ENCODE peak calls at places on chromosomes 1 and 21, in seven cellular contexts. One of them, this sample, is unnamed.

GRCh38 chr21:34011660-34012059 is 61.7 kb upstream of the MRPS6 start:
- DNase-seq in GM12878: no peak
- DNase-seq in mammary epithelial cell: no peak
- DNase-seq in GM23338: no peak
- DNase-seq in MM.1S: no peak
- DNase-seq in HCT116: no peak
- DNase-seq in PC-3: no peak
- DNase-seq in this sample: no peak

GRCh38 chr1:237166593-237167077 is 124.7 kb downstream of the RYR2 start:
- DNase-seq in HCT116: no peak
- DNase-seq in GM12878: no peak
- DNase-seq in mammary epithelial cell: no peak
- DNase-seq in GM23338: no peak
- DNase-seq in MM.1S: no peak
- DNase-seq in PC-3: no peak
- DNase-seq in this sample: no peak

GRCh38 chr1:205991237-205991636 is 12.0 kb downstream of the RAB7B start:
- DNase-seq in mammary epithelial cell: peak; percentile 48
- DNase-seq in GM23338: no peak
- DNase-seq in PC-3: no peak
- DNase-seq in HCT116: no peak
- DNase-seq in MM.1S: no peak
- DNase-seq in GM12878: no peak
- DNase-seq in this sample: peak; percentile 67

GRCh38 chr1:206682111-206682510 is 2.6 kb upstream of the MAPKAPK2 start:
- DNase-seq in mammary epithelial cell: no peak
- DNase-seq in GM12878: no peak
- DNase-seq in MM.1S: no peak
- DNase-seq in GM23338: no peak
- DNase-seq in HCT116: no peak
- DNase-seq in PC-3: no peak
- DNase-seq in this sample: no peak

GRCh38 chr1:2494323-2494693 is 18.2 kb downstream of the PLCH2 start:
- DNase-seq in MM.1S: no peak
- DNase-seq in GM12878: no peak
- DNase-seq in mammary epithelial cell: peak; percentile 97
- DNase-seq in PC-3: peak; percentile 99
- DNase-seq in GM23338: no peak
- DNase-seq in HCT116: peak; percentile 33
- DNase-seq in this sample: peak; percentile 90

GRCh38 chr1:10623391-10624145 is 148.8 kb downstream of the PEX14 start:
- DNase-seq in GM23338: no peak
- DNase-seq in HCT116: no peak
- DNase-seq in MM.1S: no peak
- DNase-seq in GM12878: no peak
- DNase-seq in PC-3: no peak
- DNase-seq in mammary epithelial cell: no peak
- DNase-seq in this sample: no peak

GRCh38 chr1:224333939-224334701 is 4.1 kb upstream of the NVL start:
- DNase-seq in GM12878: peak; percentile 33
- DNase-seq in GM23338: no peak
- DNase-seq in mammary epithelial cell: peak; percentile 37
- DNase-seq in PC-3: peak; percentile 52
- DNase-seq in HCT116: no peak
- DNase-seq in MM.1S: no peak
- DNase-seq in this sample: peak; percentile 45

GRCh38 chr1:116521186-116521585 is 49.6 kb downstream of the CD58 start:
- DNase-seq in mammary epithelial cell: no peak
- DNase-seq in HCT116: no peak
- DNase-seq in GM23338: no peak
- DNase-seq in GM12878: no peak
- DNase-seq in PC-3: no peak
- DNase-seq in MM.1S: no peak
- DNase-seq in this sample: peak; percentile 78

GRCh38 chr1:118077331-118078055 is 107.5 kb downstream of the SPAG17 start:
- DNase-seq in mammary epithelial cell: peak; percentile 28
- DNase-seq in GM12878: no peak
- DNase-seq in GM23338: peak; percentile 73
- DNase-seq in PC-3: peak; percentile 68
- DNase-seq in HCT116: peak; percentile 40
- DNase-seq in MM.1S: peak; percentile 23
- DNase-seq in this sample: peak; percentile 73

GRCh38 chr1:185559151-185559550 is 175.0 kb upstream of the HMCN1 start:
- DNase-seq in MM.1S: no peak
- DNase-seq in GM12878: no peak
- DNase-seq in GM23338: no peak
- DNase-seq in mammary epithelial cell: no peak
- DNase-seq in PC-3: no peak
- DNase-seq in HCT116: no peak
- DNase-seq in this sample: no peak

GRCh38 chr1:17531682-17532487 is 7.6 kb upstream of the ARHGEF10L start:
- DNase-seq in GM12878: no peak
- DNase-seq in HCT116: peak; percentile 69
- DNase-seq in mammary epithelial cell: peak; percentile 75
- DNase-seq in PC-3: peak; percentile 57
- DNase-seq in GM23338: no peak
- DNase-seq in MM.1S: no peak
- DNase-seq in this sample: peak; percentile 59

GRCh38 chr1:184152502-184152901 is 101.0 kb downstream of the TSEN15 start:
- DNase-seq in MM.1S: no peak
- DNase-seq in GM12878: no peak
- DNase-seq in HCT116: no peak
- DNase-seq in GM23338: no peak
- DNase-seq in mammary epithelial cell: no peak
- DNase-seq in PC-3: no peak
- DNase-seq in this sample: peak; percentile 46

GRCh38 chr1:117275055-117275454 is 64.3 kb upstream of the VTCN1 start:
- DNase-seq in PC-3: no peak
- DNase-seq in mammary epithelial cell: no peak
- DNase-seq in MM.1S: peak; percentile 17
- DNase-seq in GM23338: no peak
- DNase-seq in HCT116: no peak
- DNase-seq in GM12878: no peak
- DNase-seq in this sample: peak; percentile 53

GRCh38 chr1:194684636-194685035 is 1498.2 kb upstream of the B3GALT2 start:
- DNase-seq in HCT116: no peak
- DNase-seq in MM.1S: no peak
- DNase-seq in mammary epithelial cell: no peak
- DNase-seq in PC-3: peak; percentile 12
- DNase-seq in GM23338: no peak
- DNase-seq in GM12878: no peak
- DNase-seq in this sample: no peak

GRCh38 chr1:220748091-220748934 is at the start of gene MTARC2:
- DNase-seq in GM23338: peak; percentile 91
- DNase-seq in HCT116: peak; percentile 66
- DNase-seq in PC-3: peak; percentile 85
- DNase-seq in GM12878: no peak
- DNase-seq in mammary epithelial cell: peak; percentile 62
- DNase-seq in MM.1S: peak; percentile 84
- DNase-seq in this sample: peak; percentile 86

GRCh38 chr1:198756470-198756869 is 117.6 kb downstream of the PTPRC start:
- DNase-seq in mammary epithelial cell: no peak
- DNase-seq in GM12878: no peak
- DNase-seq in MM.1S: peak; percentile 31
- DNase-seq in PC-3: peak; percentile 41
- DNase-seq in GM23338: no peak
- DNase-seq in HCT116: no peak
- DNase-seq in this sample: peak; percentile 44

GRCh38 chr1:114428083-114428754 is 82.8 kb downstream of the TRIM33 start:
- DNase-seq in HCT116: no peak
- DNase-seq in MM.1S: no peak
- DNase-seq in GM23338: no peak
- DNase-seq in PC-3: peak; percentile 38
- DNase-seq in mammary epithelial cell: no peak
- DNase-seq in GM12878: no peak
- DNase-seq in this sample: peak; percentile 60

GRCh38 chr1:230682882-230683610 is 30.9 kb downstream of the AGT start:
- DNase-seq in PC-3: peak; percentile 81
- DNase-seq in HCT116: no peak
- DNase-seq in mammary epithelial cell: peak; percentile 55
- DNase-seq in GM12878: no peak
- DNase-seq in GM23338: no peak
- DNase-seq in MM.1S: no peak
- DNase-seq in this sample: peak; percentile 75

GRCh38 chr1:59743324-59744108 is 71.2 kb upstream of the HOOK1 start:
- DNase-seq in mammary epithelial cell: no peak
- DNase-seq in GM23338: no peak
- DNase-seq in GM12878: no peak
- DNase-seq in HCT116: no peak
- DNase-seq in MM.1S: no peak
- DNase-seq in PC-3: no peak
- DNase-seq in this sample: no peak

GRCh38 chr1:170707959-170708666 is 44.2 kb downstream of the PRRX1 start:
- DNase-seq in MM.1S: no peak
- DNase-seq in PC-3: peak; percentile 89
- DNase-seq in GM23338: no peak
- DNase-seq in GM12878: no peak
- DNase-seq in HCT116: peak; percentile 98
- DNase-seq in mammary epithelial cell: peak; percentile 93
- DNase-seq in this sample: peak; percentile 96

GRCh38 chr1:94069649-94070285 is 51.2 kb downstream of the ABCA4 start:
- DNase-seq in HCT116: no peak
- DNase-seq in GM12878: no peak
- DNase-seq in MM.1S: no peak
- DNase-seq in PC-3: peak; percentile 84
- DNase-seq in mammary epithelial cell: no peak
- DNase-seq in GM23338: no peak
- DNase-seq in this sample: no peak

DNA sequence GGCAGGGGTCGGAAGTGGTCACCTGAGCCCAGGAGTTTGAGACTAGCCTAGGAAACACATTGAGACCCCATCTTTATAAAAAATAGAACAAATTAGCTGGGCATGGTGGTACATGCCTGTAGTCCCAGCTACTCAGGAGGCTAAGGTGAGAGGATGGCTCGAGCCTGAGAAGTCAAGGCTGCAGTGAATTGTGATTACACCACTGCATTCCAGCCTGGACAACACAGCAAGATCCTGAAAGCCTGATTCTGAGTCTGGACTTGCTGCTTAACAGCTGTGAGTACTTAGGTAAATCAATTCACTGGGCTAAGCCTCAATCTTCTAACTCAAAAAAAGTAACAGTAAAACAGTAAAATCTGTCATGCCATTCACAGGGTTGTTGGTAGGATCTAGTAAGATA is 4.9 kb downstream of the TRAPPC3 start:
- DNase-seq in GM12878: no peak
- DNase-seq in MM.1S: no peak
- DNase-seq in HCT116: no peak
- DNase-seq in GM23338: no peak
- DNase-seq in mammary epithelial cell: no peak
- DNase-seq in PC-3: no peak
- DNase-seq in this sample: no peak
- H3K79me2 ChIP-seq in GM12878: peaks cover 38% of the 10 kb centered on the region
- H3K79me2 ChIP-seq in MM.1S: peaks cover 71% of the 10 kb centered on the region
- H3K79me2 ChIP-seq in HCT116: peaks cover 89% of the 10 kb centered on the region
- H3K79me2 ChIP-seq in GM23338: peaks cover 25% of the 10 kb centered on the region
- H3K79me2 ChIP-seq in mammary epithelial cell: peaks cover 85% of the 10 kb centered on the region
- H3K79me2 ChIP-seq in PC-3: peaks cover 94% of the 10 kb centered on the region
- H3K79me2 ChIP-seq in this sample: peaks cover 97% of the 10 kb centered on the region

DNA sequence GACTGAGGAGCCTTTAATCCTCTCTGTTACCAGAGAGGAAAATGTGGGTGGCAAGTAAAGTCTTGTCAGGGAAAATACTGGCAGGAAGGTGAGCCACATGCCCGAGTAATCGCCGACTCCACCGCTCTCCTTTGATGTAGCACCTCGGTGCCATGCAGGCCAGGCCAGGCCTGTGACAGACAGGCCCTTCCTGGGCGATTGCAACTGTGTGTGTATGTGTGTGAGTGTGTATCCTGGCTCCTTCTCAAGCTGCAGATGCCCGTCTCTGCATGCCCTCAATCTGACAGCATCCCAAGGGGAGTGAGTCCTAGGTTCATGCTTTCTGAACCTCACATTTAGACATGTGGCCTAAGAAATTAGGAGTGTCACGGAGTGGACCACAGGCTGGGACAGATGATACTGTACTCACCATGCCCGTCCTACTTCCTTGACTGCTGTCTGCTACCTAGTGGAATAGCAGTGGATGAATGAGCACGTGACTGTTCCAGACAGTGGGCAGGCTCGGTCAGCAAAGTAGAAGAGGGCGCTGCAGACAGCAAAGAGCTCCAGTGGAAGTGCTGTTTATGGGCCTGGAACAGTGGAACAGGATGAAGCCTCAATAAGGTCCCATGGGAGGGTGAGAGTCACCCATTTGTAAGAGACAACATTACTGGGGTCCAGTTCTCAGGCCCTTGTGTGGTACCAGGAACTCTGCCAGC is 25.3 kb downstream of the SERTAD4 start:
- DNase-seq in mammary epithelial cell: peak; percentile 76
- DNase-seq in GM23338: no peak
- DNase-seq in PC-3: no peak
- DNase-seq in MM.1S: no peak
- DNase-seq in GM12878: no peak
- DNase-seq in HCT116: no peak
- DNase-seq in this sample: no peak
- H3K27ac ChIP-seq in mammary epithelial cell: no peak overlapping the region
- H3K27ac ChIP-seq in GM23338: no peak overlapping the region
- H3K27ac ChIP-seq in PC-3: no peak overlapping the region
- H3K27ac ChIP-seq in MM.1S: no peak overlapping the region
- H3K27ac ChIP-seq in GM12878: no peak overlapping the region
- H3K27ac ChIP-seq in HCT116: no peak overlapping the region
- H3K27ac ChIP-seq in this sample: no peak overlapping the region

DNA sequence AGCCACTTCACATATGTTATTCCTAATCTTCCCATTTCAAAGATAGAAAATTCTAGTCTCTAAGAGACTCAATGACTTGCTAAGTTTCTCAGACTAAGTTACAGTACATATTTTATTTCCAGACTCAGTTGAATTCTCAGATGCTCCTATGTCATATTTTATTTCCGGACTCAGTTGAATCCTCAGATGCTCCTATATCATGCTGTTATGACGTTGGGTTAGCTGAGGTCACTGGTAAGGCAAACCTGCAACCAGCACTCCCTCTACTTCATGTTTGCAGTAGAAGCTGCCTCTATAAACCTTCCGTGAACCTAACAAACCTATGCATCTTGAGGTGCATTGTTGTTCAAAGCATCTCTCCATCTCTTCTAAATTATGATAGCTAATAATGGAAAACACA is 187.1 kb upstream of the SGIP1 start:
- DNase-seq in MM.1S: no peak
- DNase-seq in HCT116: no peak
- DNase-seq in PC-3: no peak
- DNase-seq in GM12878: no peak
- DNase-seq in mammary epithelial cell: no peak
- DNase-seq in GM23338: no peak
- DNase-seq in this sample: no peak
- H3K79me2 ChIP-seq in MM.1S: peaks cover 87% of the 10 kb centered on the region
- H3K79me2 ChIP-seq in HCT116: peaks cover 99% of the 10 kb centered on the region
- H3K79me2 ChIP-seq in PC-3: no peaks in the 10 kb centered on the region
- H3K79me2 ChIP-seq in GM12878: peaks cover 94% of the 10 kb centered on the region
- H3K79me2 ChIP-seq in mammary epithelial cell: no peaks in the 10 kb centered on the region
- H3K79me2 ChIP-seq in GM23338: peaks cover 87% of the 10 kb centered on the region
- H3K79me2 ChIP-seq in this sample: peaks cover 100% of the 10 kb centered on the region

DNA sequence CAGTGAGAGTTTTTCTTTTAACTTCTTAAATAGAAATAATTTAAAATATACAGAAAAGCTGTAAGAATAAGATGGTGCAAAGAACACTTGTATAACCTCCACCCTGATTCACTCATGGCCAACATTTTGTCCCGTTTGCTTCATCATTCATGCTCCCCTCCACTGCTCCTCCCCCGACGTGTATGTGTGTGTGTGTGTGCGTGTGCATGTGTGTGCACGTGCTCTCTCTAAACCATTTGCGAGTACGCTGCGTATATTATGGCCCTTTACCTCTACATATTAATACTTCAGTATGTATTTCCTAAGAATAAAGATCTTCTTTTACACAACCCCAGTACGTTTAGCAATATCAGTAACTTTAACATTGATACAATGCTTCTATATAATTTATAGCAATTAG is 43.0 kb downstream of the TRAF5 start:
- DNase-seq in GM23338: no peak
- DNase-seq in PC-3: no peak
- DNase-seq in HCT116: no peak
- DNase-seq in MM.1S: no peak
- DNase-seq in GM12878: no peak
- DNase-seq in mammary epithelial cell: no peak
- DNase-seq in this sample: no peak
- H3K27ac ChIP-seq in GM23338: no peak overlapping the region
- H3K27ac ChIP-seq in PC-3: no peak overlapping the region
- H3K27ac ChIP-seq in HCT116: no peak overlapping the region
- H3K27ac ChIP-seq in MM.1S: no peak overlapping the region
- H3K27ac ChIP-seq in GM12878: no peak overlapping the region
- H3K27ac ChIP-seq in mammary epithelial cell: no peak overlapping the region
- H3K27ac ChIP-seq in this sample: no peak overlapping the region